ENCODE peak calls at places on chromosomes 13 and 19, in eight cellular contexts. C, N, B, P, M, E, O and Y are unnamed samples.
A peak's percentile ranks its signal among the peaks of the same experiment; 100 is the strongest.

GRCh38 chr13:22082030-22082429 is 411.2 kb downstream of the FGF9 start:
- DNase-seq in C (no peak), N (no peak), B (no peak), P (no peak), M (no peak), E (no peak), O (no peak), Y (no peak)

GRCh38 chr13:75445717-75446529 is 36.0 kb downstream of the TBC1D4 start:
- DNase-seq in C (no peak), N (no peak), B (no peak), P (no peak), M (no peak), E (no peak), O (no peak), Y (no peak)

GRCh38 chr19:38945562-38946228 is 15.0 kb downstream of the MRPS12 start:
- DNase-seq in C (no peak), N (no peak), B (no peak), P (no peak), M (no peak), E (no peak), O (no peak), Y (no peak)

GRCh38 chr13:40197049-40197448 is 469.4 kb downstream of the FOXO1 start:
- DNase-seq in C (no peak), N (no peak), B (no peak), P (no peak), M (no peak), E (no peak), O (no peak), Y (no peak)

GRCh38 chr13:113969973-113970611 is 3.8 kb downstream of the C13orf46 start:
- DNase-seq in C (peak; percentile 59), N (peak; percentile 94), B (peak; percentile 68), P (peak; percentile 76), M (peak; percentile 85), E (peak; percentile 32), O (no peak), Y (no peak)

GRCh38 chr19:45117167-45117594 is 24.2 kb downstream of the PPP1R37 start:
- DNase-seq in C (no peak), N (no peak), B (no peak), P (peak; percentile 65), M (no peak), E (no peak), O (no peak), Y (peak; percentile 73)

GRCh38 chr13:19329365-19329764 is 147.7 kb upstream of the TUBA3C start:
- DNase-seq in C (no peak), N (no peak), B (no peak), P (no peak), M (no peak), E (no peak), O (no peak), Y (no peak)

GRCh38 chr13:67048084-67048792 is 181.9 kb downstream of the PCDH9 start:
- DNase-seq in C (no peak), N (no peak), B (no peak), P (no peak), M (no peak), E (no peak), O (no peak), Y (no peak)

GRCh38 chr13:99288069-99288468 is 19.1 kb downstream of the GPR183 start:
- DNase-seq in C (no peak), N (no peak), B (no peak), P (no peak), M (no peak), E (no peak), O (no peak), Y (peak; percentile 23)

GRCh38 chr19:55626350-55626749 is 2.0 kb upstream of the ZNF784 start:
- DNase-seq in C (no peak), N (no peak), B (no peak), P (no peak), M (no peak), E (no peak), O (no peak), Y (no peak)

GRCh38 chr19:33808399-33808798 is 11.7 kb downstream of the KCTD15 start:
- DNase-seq in C (no peak), N (no peak), B (no peak), P (no peak), M (no peak), E (no peak), O (no peak), Y (no peak)

GRCh38 chr19:38387550-38388309 is at the start of gene GGN:
- DNase-seq in C (peak; percentile 93), N (peak; percentile 86), B (peak; percentile 92), P (peak; percentile 87), M (peak; percentile 92), E (peak; percentile 87), O (peak; percentile 98), Y (peak; percentile 81)

GRCh38 chr13:24802074-24802473 is 38.1 kb downstream of the RNF17 start:
- DNase-seq in C (no peak), N (no peak), B (no peak), P (no peak), M (no peak), E (no peak), O (no peak), Y (no peak)

GRCh38 chr19:13430790-13431582 is 75.3 kb downstream of the CACNA1A start:
- DNase-seq in C (peak; percentile 73), N (peak; percentile 35), B (no peak), P (peak; percentile 33), M (no peak), E (no peak), O (peak; percentile 85), Y (peak; percentile 29)

GRCh38 chr19:29858000-29858596 is 46.3 kb downstream of the CCNE1 start:
- DNase-seq in C (no peak), N (peak; percentile 50), B (no peak), P (peak; percentile 34), M (peak; percentile 53), E (peak; percentile 59), O (peak; percentile 82), Y (no peak)

GRCh38 chr13:20389696-20390525 is 135.7 kb downstream of the CRYL1 start:
- DNase-seq in C (no peak), N (no peak), B (no peak), P (no peak), M (no peak), E (no peak), O (no peak), Y (no peak)

DNA sequence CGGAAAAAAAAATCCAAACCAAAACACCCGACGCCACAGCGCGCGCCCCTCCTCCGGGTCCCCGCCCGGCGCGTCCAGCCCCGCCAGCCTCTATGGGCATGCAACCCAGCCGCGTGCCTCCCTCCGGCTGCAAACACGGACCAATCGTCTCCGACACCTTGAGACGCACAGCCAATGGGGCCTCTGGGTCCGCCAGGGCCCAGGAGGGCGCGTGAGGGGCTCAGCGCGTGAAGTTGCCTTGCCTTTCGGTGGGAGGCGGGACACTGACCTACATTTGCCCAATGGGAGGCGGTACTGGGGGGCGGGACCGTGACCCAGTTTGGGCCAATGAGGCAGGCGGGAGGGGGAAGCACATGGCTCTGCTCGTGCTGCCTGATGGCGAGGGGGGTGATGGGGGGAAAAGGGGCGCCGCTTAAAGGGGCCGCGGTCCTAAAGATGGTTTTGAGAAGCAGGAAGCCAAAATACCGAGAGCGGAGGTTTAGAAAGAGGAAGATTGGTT is 319 bp upstream of the DBP start:
- DNase-seq in C (peak; percentile 100), N (peak; percentile 99), B (peak; percentile 100), P (peak; percentile 99), M (peak; percentile 100), E (peak; percentile 100), O (peak; percentile 97), Y (peak; percentile 94)
- TF ChIP-seq POLR2AphosphoS5 in C (peak; percentile 67), N (peak; percentile 42), B (peak; percentile 83), P (peak; percentile 69), M (peak; percentile 82), E (peak; percentile 74), O (no peak), Y (no peak)

DNA sequence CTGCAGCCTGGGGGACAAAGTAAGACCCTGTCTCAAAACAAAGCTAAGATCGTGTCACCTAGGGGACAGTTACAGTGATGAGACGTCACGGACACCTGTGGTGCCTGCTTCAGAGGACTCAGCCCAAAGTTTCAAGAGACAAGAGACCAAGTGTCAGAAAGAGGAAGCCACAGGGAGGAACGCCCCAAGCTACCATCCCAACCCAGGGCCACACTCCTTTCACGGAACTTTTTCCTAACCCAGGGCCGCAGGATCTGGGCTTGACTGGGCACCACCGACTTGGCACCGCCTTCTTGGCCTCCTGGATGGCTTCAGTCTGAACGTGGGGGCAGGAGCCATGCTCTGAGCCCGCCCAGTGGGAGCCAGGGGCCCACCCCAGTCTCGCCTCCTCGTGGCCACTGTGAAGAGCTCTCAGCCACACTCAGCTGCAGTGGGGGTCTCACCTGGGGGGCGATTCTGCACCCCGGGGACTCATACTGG is 8.5 kb downstream of the MOB3A start:
- DNase-seq in C (peak; percentile 88), N (no peak), B (no peak), P (peak; percentile 50), M (no peak), E (no peak), O (no peak), Y (no peak)
- TF ChIP-seq POLR2A in C (no peak), N (no peak), B (no peak), P (no peak), M (no peak), E (no peak), O (no peak), Y (peak; percentile 47)

GRCh38 chr19:51259348-51260245 is 8.7 kb downstream of the SIGLECL1 start:
- DNase-seq in C (no peak), N (no peak), B (no peak), P (no peak), M (no peak), E (no peak), O (peak; percentile 69), Y (no peak)

GRCh38 chr19:51256053-51256682 is 5.3 kb downstream of the SIGLECL1 start:
- DNase-seq in C (no peak), N (no peak), B (no peak), P (no peak), M (no peak), E (no peak), O (no peak), Y (no peak)

GRCh38 chr19:51258761-51259160 is 7.9 kb downstream of the SIGLECL1 start:
- DNase-seq in C (no peak), N (no peak), B (no peak), P (no peak), M (no peak), E (no peak), O (no peak), Y (no peak)

GRCh38 chr19:51257471-51257870 is 6.6 kb downstream of the SIGLECL1 start:
- DNase-seq in C (no peak), N (no peak), B (no peak), P (no peak), M (no peak), E (no peak), O (no peak), Y (no peak)

GRCh38 chr19:51258165-51258564 is 7.3 kb downstream of the SIGLECL1 start:
- DNase-seq in C (no peak), N (no peak), B (no peak), P (no peak), M (no peak), E (no peak), O (no peak), Y (no peak)
- TF ChIP-seq POLR2AphosphoS5 in C (no peak), N (no peak), B (no peak), P (no peak), M (no peak), E (no peak), O (no peak), Y (no peak)

DNA sequence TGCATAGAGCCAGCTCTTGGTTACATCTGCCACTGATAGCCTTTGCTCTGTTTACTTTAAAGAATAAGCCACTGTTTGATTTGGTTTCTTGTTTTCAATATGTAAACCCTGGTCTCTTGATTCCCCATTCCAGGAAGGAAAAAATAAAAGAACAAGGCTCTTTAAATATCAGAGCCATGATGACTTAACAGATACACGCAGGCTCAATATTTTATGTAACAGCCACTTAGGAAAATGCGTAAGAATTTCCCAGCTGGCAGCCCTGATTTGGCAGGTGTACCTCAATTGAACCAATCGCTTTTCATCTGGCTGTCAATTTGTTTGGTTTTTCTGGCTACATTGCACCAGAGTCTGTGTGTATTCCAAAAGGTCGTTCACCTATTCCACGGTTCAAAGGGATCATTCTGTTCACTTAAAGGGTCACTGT is 65.6 kb downstream of the IRS2 start:
- DNase-seq in C (no peak), N (peak; percentile 55), B (no peak), P (no peak), M (no peak), E (no peak), O (no peak), Y (no peak)
- TF ChIP-seq POLR2A in C (no peak), N (no peak), B (no peak), P (no peak), M (no peak), E (no peak), O (no peak), Y (no peak)